ENCODE peak calls at places on chromosomes 12 and 14, in eight cellular contexts. U is CD4-positive, alpha-beta memory T cell; Z is esophagus squamous epithelium; T is mammary epithelial cell; S is CD4-positive, CD25-positive, alpha-beta regulatory T cell; M is aorta; Y is adipocyte; X is tibial nerve. A is an unnamed sample.

GRCh38 chr12:113403435-113404415 is at the start of gene SDS:
- DNase-seq in U (no peak), Z (no peak), T (no peak), S (no peak), M (peak; percentile 80), Y (peak; percentile 18), X (no peak), A (no peak)

GRCh38 chr14:101849125-101849524 is 87.6 kb downstream of the PPP2R5C start:
- DNase-seq in U (no peak), Z (no peak), T (no peak), S (no peak), M (no peak), Y (no peak), X (no peak), A (no peak)

GRCh38 chr14:20553024-20553423 is 7.8 kb downstream of the RNASE9 start:
- DNase-seq in U (no peak), Z (no peak), T (no peak), S (no peak), M (no peak), Y (no peak), X (no peak), A (no peak)

GRCh38 chr12:86212970-86213369 is 43.2 kb downstream of the MGAT4C start:
- DNase-seq in U (no peak), Z (no peak), T (no peak), S (no peak), M (no peak), Y (peak; percentile 56), X (no peak), A (no peak)

GRCh38 chr12:92928431-92928961 is 599 bp downstream of the EEA1 start:
- DNase-seq in U (peak; percentile 27), Z (no peak), T (peak; percentile 39), S (peak; percentile 39), M (peak; percentile 62), Y (peak; percentile 75), X (peak; percentile 17), A (no peak)

GRCh38 chr12:62194616-62195015 is 65.6 kb upstream of the USP15 start:
- DNase-seq in U (no peak), Z (no peak), T (peak; percentile 86), S (no peak), M (no peak), Y (peak; percentile 9), X (no peak), A (no peak)

GRCh38 chr14:44135972-44136371 is 371.1 kb downstream of the FSCB start:
- DNase-seq in U (no peak), Z (no peak), T (no peak), S (no peak), M (no peak), Y (no peak), X (no peak), A (no peak)

GRCh38 chr14:33532581-33532980 is 418.3 kb downstream of the EGLN3 start:
- DNase-seq in U (no peak), Z (no peak), T (no peak), S (no peak), M (no peak), Y (no peak), X (no peak), A (no peak)

GRCh38 chr12:54042970-54043744 is 10.3 kb downstream of the HOXC5 start:
- DNase-seq in U (no peak), Z (no peak), T (no peak), S (no peak), M (no peak), Y (no peak), X (no peak), A (no peak)

GRCh38 chr12:57885207-57885606 is 38.7 kb upstream of the CTDSP2 start:
- DNase-seq in U (no peak), Z (no peak), T (no peak), S (no peak), M (no peak), Y (no peak), X (no peak), A (no peak)

GRCh38 chr12:65324551-65324950 is 46.1 kb downstream of the MSRB3 start:
- DNase-seq in U (no peak), Z (no peak), T (no peak), S (no peak), M (no peak), Y (peak; percentile 62), X (no peak), A (no peak)

GRCh38 chr12:69099201-69099837 is 140.1 kb upstream of the CPSF6 start:
- DNase-seq in U (no peak), Z (no peak), T (no peak), S (no peak), M (no peak), Y (no peak), X (no peak), A (no peak)

GRCh38 chr12:3658327-3659163 is 94.4 kb downstream of the CRACR2A start:
- DNase-seq in U (peak; percentile 23), Z (no peak), T (peak; percentile 6), S (peak; percentile 26), M (no peak), Y (no peak), X (no peak), A (peak; percentile 24)

GRCh38 chr12:62537544-62537943 is 70.9 kb downstream of the MON2 start:
- DNase-seq in U (no peak), Z (no peak), T (peak; percentile 14), S (no peak), M (peak; percentile 60), Y (peak; percentile 92), X (no peak), A (no peak)

GRCh38 chr12:42504049-42504448 is 85.5 kb downstream of the PRICKLE1 start:
- DNase-seq in U (no peak), Z (no peak), T (no peak), S (no peak), M (no peak), Y (peak; percentile 65), X (no peak), A (no peak)

GRCh38 chr12:114123108-114123507 is 157.0 kb upstream of the RBM19 start:
- DNase-seq in U (no peak), Z (no peak), T (no peak), S (no peak), M (no peak), Y (no peak), X (no peak), A (no peak)

GRCh38 chr14:35339761-35340406 is 47.7 kb downstream of the PSMA6 start:
- DNase-seq in U (no peak), Z (no peak), T (no peak), S (no peak), M (peak; percentile 65), Y (no peak), X (no peak), A (no peak)

GRCh38 chr12:34398706-34399630 is 376.7 kb downstream of the ALG10 start:
- DNase-seq in U (no peak), Z (no peak), T (no peak), S (no peak), M (peak; percentile 32), Y (no peak), X (peak; percentile 2), A (no peak)

GRCh38 chr14:39138450-39138849 is 24.3 kb downstream of the GEMIN2 start:
- DNase-seq in U (no peak), Z (no peak), T (no peak), S (no peak), M (no peak), Y (peak; percentile 63), X (no peak), A (no peak)

GRCh38 chr14:96206461-96206860 is 1.8 kb downstream of the BDKRB2 start:
- DNase-seq in U (no peak), Z (no peak), T (peak; percentile 28), S (no peak), M (no peak), Y (no peak), X (no peak), A (no peak)

GRCh38 chr14:51443195-51444018 is 203.4 kb downstream of the TMX1 start:
- DNase-seq in U (no peak), Z (no peak), T (no peak), S (no peak), M (no peak), Y (no peak), X (no peak), A (no peak)

GRCh38 chr12:95546491-95546813 is 4.8 kb downstream of the USP44 start:
- DNase-seq in U (no peak), Z (no peak), T (no peak), S (no peak), M (no peak), Y (no peak), X (no peak), A (no peak)

GRCh38 chr12:95544756-95545155 is 6.5 kb downstream of the USP44 start:
- DNase-seq in U (no peak), Z (no peak), T (no peak), S (no peak), M (no peak), Y (no peak), X (no peak), A (no peak)

GRCh38 chr12:95543305-95543704 is 8.0 kb downstream of the USP44 start:
- DNase-seq in U (no peak), Z (no peak), T (no peak), S (no peak), M (no peak), Y (no peak), X (no peak), A (no peak)

GRCh38 chr12:95545731-95546490 is 5.4 kb downstream of the USP44 start:
- DNase-seq in U (no peak), Z (no peak), T (no peak), S (no peak), M (no peak), Y (no peak), X (no peak), A (no peak)

DNA sequence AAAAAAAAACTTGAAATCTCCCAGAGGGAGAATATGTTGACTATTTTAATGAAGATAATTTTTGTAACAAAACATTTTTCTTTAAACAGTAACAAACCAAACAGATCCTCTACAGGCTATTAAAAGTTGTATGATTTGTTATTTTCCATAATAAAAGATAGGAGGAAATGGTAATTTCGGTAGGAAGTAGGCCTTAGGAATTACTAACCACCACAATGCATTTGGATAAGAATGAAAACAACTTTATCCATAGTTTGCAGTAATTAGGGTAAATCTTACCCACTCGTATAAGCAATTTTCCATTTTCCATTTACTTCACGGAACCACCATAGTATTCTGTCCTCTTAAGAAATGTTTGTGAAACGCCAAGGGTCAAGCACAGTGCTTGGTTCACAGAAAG is 6.0 kb downstream of the USP44 start:
- DNase-seq in U (no peak), Z (no peak), T (no peak), S (no peak), M (no peak), Y (no peak), X (no peak), A (no peak)
- H3K4me3 ChIP-seq in U (no peak overlapping the region), Z (no peak overlapping the region), T (no peak overlapping the region), S (no peak overlapping the region), M (no peak overlapping the region), Y (no peak overlapping the region), X (no peak overlapping the region), A (no peak overlapping the region)

GRCh38 chr12:10718279-10718821 is 4.8 kb downstream of the YBX3 start:
- DNase-seq in U (no peak), Z (no peak), T (peak; percentile 61), S (no peak), M (no peak), Y (peak; percentile 77), X (no peak), A (peak; percentile 37)
- H3K4me3 ChIP-seq in U (no peak overlapping the region), Z (peak overlapping the region; percentile 96), T (peak overlapping the region; percentile 71), S (no peak overlapping the region), M (no peak overlapping the region), Y (peak overlapping the region; percentile 90), X (no peak overlapping the region), A (no peak overlapping the region)

GRCh38 chr12:31961137-31961536 is 1.9 kb downstream of the RESF1 start:
- DNase-seq in U (no peak), Z (no peak), T (no peak), S (no peak), M (no peak), Y (no peak), X (no peak), A (no peak)
- H3K4me3 ChIP-seq in U (peak overlapping the region; percentile 95), Z (peak overlapping the region; percentile 86), T (peak overlapping the region; percentile 95), S (peak overlapping the region; percentile 98), M (no peak overlapping the region), Y (peak overlapping the region; percentile 85), X (no peak overlapping the region), A (peak overlapping the region; percentile 89)

GRCh38 chr14:88143817-88144216 is 138.9 kb downstream of the GPR65 start:
- DNase-seq in U (no peak), Z (no peak), T (no peak), S (no peak), M (no peak), Y (no peak), X (no peak), A (no peak)
- H3K4me3 ChIP-seq in U (no peak overlapping the region), Z (no peak overlapping the region), T (no peak overlapping the region), S (no peak overlapping the region), M (no peak overlapping the region), Y (no peak overlapping the region), X (no peak overlapping the region), A (no peak overlapping the region)